ENCODE peak calls at places on chromosome 9, in seven cellular contexts. R, L, O, Z, V, E and C are unnamed samples.

GRCh38 chr9:125189011-125189360 is 617 bp downstream of the PPP6C start:
- DNase-seq in R (peak; percentile 38), L (no peak), O (peak; percentile 37), Z (no peak), V (peak; percentile 70), E (peak; percentile 51), C (peak; percentile 78)

GRCh38 chr9:126536131-126536530 is 77.6 kb upstream of the LMX1B start:
- DNase-seq in R (no peak), L (no peak), O (no peak), Z (no peak), V (peak; percentile 43), E (no peak), C (no peak)

GRCh38 chr9:132020272-132020671 is 59.4 kb downstream of the MED27 start:
- DNase-seq in R (no peak), L (no peak), O (no peak), Z (no peak), V (no peak), E (no peak), C (no peak)

GRCh38 chr9:87601595-87601994 is 103.9 kb downstream of the DAPK1 start:
- DNase-seq in R (no peak), L (no peak), O (no peak), Z (no peak), V (no peak), E (no peak), C (no peak)

GRCh38 chr9:38079410-38080105 is 10.5 kb upstream of the SHB start:
- DNase-seq in R (no peak), L (no peak), O (peak; percentile 28), Z (no peak), V (peak; percentile 79), E (no peak), C (peak; percentile 79)

GRCh38 chr9:89532944-89533343 is 35.0 kb upstream of the SEMA4D start:
- DNase-seq in R (no peak), L (no peak), O (no peak), Z (no peak), V (no peak), E (no peak), C (no peak)

GRCh38 chr9:99030082-99030481 is 74.8 kb upstream of the TGFBR1 start:
- DNase-seq in R (no peak), L (no peak), O (no peak), Z (no peak), V (no peak), E (no peak), C (no peak)

GRCh38 chr9:86500667-86501435 is 146.6 kb upstream of the TUT7 start:
- DNase-seq in R (no peak), L (no peak), O (no peak), Z (peak; percentile 18), V (no peak), E (no peak), C (no peak)

GRCh38 chr9:136543830-136544548 is 1.9 kb downstream of the NOTCH1 start:
- DNase-seq in R (no peak), L (peak; percentile 72), O (peak; percentile 86), Z (peak; percentile 54), V (peak; percentile 85), E (no peak), C (no peak)

GRCh38 chr9:127198587-127198986 is 66.0 kb upstream of the GARNL3 start:
- DNase-seq in R (no peak), L (no peak), O (no peak), Z (no peak), V (no peak), E (no peak), C (no peak)

GRCh38 chr9:79765466-79765865 is 193.7 kb downstream of the TLE4 start:
- DNase-seq in R (no peak), L (no peak), O (no peak), Z (no peak), V (no peak), E (no peak), C (no peak)

GRCh38 chr9:3035594-3036389 is 191.9 kb upstream of the PUM3 start:
- DNase-seq in R (no peak), L (no peak), O (no peak), Z (no peak), V (no peak), E (no peak), C (no peak)

GRCh38 chr9:98885575-98886292 is 58.0 kb upstream of the COL15A1 start:
- DNase-seq in R (no peak), L (no peak), O (no peak), Z (no peak), V (no peak), E (no peak), C (no peak)

GRCh38 chr9:125401317-125401716 is 139.7 kb downstream of the GAPVD1 start:
- DNase-seq in R (no peak), L (no peak), O (no peak), Z (no peak), V (no peak), E (no peak), C (no peak)

GRCh38 chr9:757246-757881 is 84.1 kb upstream of the DMRT1 start:
- DNase-seq in R (no peak), L (no peak), O (peak; percentile 23), Z (no peak), V (no peak), E (peak; percentile 15), C (peak; percentile 63)

GRCh38 chr9:118108971-118109370 is 404.8 kb downstream of the TLR4 start:
- DNase-seq in R (no peak), L (no peak), O (no peak), Z (no peak), V (no peak), E (no peak), C (no peak)

GRCh38 chr9:70419546-70420266 is 5.2 kb upstream of the KLF9 start:
- DNase-seq in R (peak; percentile 97), L (peak; percentile 95), O (peak; percentile 96), Z (peak; percentile 97), V (peak; percentile 99), E (peak; percentile 85), C (peak; percentile 99)
- TF ChIP-seq EP300 in R (peak; percentile 96), L (peak; percentile 73), O (peak; percentile 98), Z (peak; percentile 69), V (peak; percentile 99), E (peak; percentile 44), C (peak; percentile 92)

DNA sequence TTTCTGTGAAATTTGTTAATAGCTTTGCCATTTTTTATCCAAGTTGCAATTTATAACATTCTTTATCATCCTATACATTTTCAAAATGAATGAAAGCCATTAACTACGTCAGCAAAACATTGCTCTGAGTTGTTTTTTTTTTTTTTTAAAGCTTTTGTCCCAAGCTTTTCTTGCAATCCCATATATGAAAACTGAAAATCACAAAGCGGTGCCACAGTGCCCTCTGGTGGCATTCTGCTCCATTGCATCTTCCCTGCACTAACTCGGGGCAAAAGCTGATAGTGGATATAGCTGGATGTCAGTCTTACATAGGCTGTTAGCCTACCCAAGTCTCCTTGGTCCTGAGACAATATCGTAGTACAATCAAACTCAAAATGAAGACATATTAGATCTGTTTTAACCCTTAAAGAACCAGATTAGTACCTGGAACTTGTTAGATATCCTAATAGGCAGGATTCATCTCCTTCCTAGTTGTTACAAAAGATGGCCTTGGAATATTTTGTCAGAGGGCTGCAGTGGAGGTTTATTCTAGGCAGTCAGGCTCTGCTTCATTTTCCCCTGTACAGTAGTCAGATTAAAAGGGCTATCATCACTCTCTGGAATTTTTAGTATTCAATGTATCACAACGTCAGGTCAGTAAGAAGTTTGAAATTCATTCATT is 669.9 kb downstream of the PTPRD start:
- DNase-seq in R (peak; percentile 58), L (no peak), O (peak; percentile 50), Z (peak; percentile 45), V (no peak), E (peak; percentile 47), C (peak; percentile 55)
- TF ChIP-seq EP300 in R (no peak), L (no peak), O (no peak), Z (no peak), V (no peak), E (no peak), C (no peak)

DNA sequence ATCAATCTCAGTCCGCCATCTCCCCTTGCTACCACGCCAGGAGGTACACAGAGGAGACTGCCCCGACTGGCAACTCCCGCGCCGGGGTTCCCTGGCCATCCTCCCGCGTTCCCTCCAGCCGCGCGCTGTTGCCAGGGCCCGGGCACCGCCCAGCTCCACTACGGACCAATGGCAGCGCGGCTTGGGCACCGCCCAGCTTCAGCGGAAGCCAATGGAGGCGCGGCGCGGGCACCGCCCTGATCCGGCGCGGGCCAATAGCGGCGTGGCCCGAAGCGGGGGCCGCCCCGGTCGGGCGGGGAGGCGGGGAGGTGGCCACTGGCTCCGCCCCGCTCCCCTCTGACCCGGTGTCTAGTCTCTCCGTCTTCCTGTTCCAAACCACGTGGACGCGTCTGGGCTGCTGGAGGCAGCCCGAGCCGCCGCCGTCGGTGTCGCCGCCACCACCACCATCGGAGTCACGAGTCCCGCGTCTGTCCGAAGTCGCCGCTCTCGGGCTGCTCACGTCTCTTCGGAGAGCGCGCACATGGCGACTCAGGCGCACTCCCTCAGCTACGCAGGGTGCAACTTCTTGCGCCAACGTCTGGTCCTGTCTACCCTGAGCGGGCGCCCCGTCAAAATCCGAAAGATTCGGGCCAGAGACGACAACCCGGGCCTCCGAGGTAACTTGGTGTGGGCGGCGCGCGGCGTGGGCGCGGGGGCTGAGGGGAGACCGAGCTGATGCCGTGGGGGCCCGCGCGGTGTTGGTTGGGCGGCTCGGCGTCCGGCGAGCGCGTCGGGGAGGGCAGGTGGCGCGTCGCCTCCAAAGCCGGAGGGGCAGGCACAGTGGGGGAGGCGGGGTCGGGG is at the start of gene RCL1:
- DNase-seq in R (peak; percentile 97), L (peak; percentile 99), O (peak; percentile 97), Z (peak; percentile 89), V (peak; percentile 97), E (peak; percentile 98), C (peak; percentile 96)
- TF ChIP-seq EP300 in R (no peak), L (no peak), O (no peak), Z (no peak), V (no peak), E (no peak), C (no peak)

GRCh38 chr9:33225319-33226152 is 14.4 kb upstream of the SPINK4 start:
- DNase-seq in R (peak; percentile 70), L (no peak), O (peak; percentile 81), Z (peak; percentile 80), V (no peak), E (peak; percentile 38), C (peak; percentile 71)
- TF ChIP-seq EP300 in R (no peak), L (no peak), O (no peak), Z (no peak), V (no peak), E (no peak), C (no peak)